ENCODE peak calls at places on chromosome 4, in eight cellular contexts. B is nephron progenitor cell, P is pancreas, X is foreskin fibroblast, R is mammary epithelial cell, A is epithelial cell of esophagus, E is IMR-90, F is ovary. W is an unnamed sample.

GRCh38 chr4:136690363-136690762 is 841.9 kb downstream of the PCDH18 start:
- DNase-seq in X (no peak), P (no peak), A (peak; percentile 36), B (no peak), R (no peak), F (no peak), E (peak; percentile 32), W (no peak)

GRCh38 chr4:112910109-112910736 is 139.2 kb upstream of the ANK2 start:
- DNase-seq in P (no peak), B (peak; percentile 15), X (peak; percentile 42), F (no peak), E (peak; percentile 13), A (no peak), R (no peak), W (peak; percentile 89)

GRCh38 chr4:57499786-57500185 is 389.6 kb upstream of the IGFBP7 start:
- DNase-seq in E (no peak), B (no peak), F (no peak), X (no peak), A (peak; percentile 36), P (no peak), R (peak; percentile 4), W (no peak)

GRCh38 chr4:82201805-82202636 is 171.8 kb downstream of the HNRNPD start:
- DNase-seq in E (peak; percentile 27), A (peak; percentile 64), X (peak; percentile 1), F (no peak), P (peak; percentile 39), B (peak; percentile 65), R (peak; percentile 29), W (peak; percentile 53)

GRCh38 chr4:15917297-15917696 is 21.2 kb downstream of the FGFBP1 start:
- DNase-seq in X (peak; percentile 51), E (no peak), A (no peak), R (no peak), P (no peak), B (no peak), F (no peak), W (peak; percentile 53)

GRCh38 chr4:13626492-13627184 is 887 bp downstream of the BOD1L1 start:
- DNase-seq in X (no peak), A (peak; percentile 50), R (peak; percentile 25), F (no peak), P (no peak), B (no peak), E (no peak), W (peak; percentile 20)

GRCh38 chr4:139015948-139016451 is 419 bp downstream of the NOCT start:
- DNase-seq in X (no peak), E (peak; percentile 20), F (no peak), A (no peak), P (no peak), B (no peak), R (peak; percentile 42), W (peak; percentile 40)

GRCh38 chr4:17721496-17722360 is 59.7 kb downstream of the FAM184B start:
- DNase-seq in B (no peak), A (peak; percentile 19), E (peak; percentile 23), R (peak; percentile 76), P (no peak), F (no peak), X (peak; percentile 43), W (peak; percentile 67)

GRCh38 chr4:4820739-4821138 is 38.7 kb upstream of the MSX1 start:
- DNase-seq in E (no peak), B (no peak), F (no peak), A (no peak), P (no peak), R (no peak), X (no peak), W (no peak)

GRCh38 chr4:169244210-169244609 is 26.5 kb downstream of the SH3RF1 start:
- DNase-seq in R (no peak), F (no peak), E (no peak), P (no peak), X (no peak), B (no peak), A (no peak), W (no peak)

GRCh38 chr4:74206088-74206826 is 48.3 kb downstream of the MTHFD2L start:
- DNase-seq in R (no peak), A (no peak), X (no peak), E (peak; percentile 55), F (no peak), P (no peak), B (no peak), W (peak; percentile 89)

GRCh38 chr4:89755210-89755609 is 81.8 kb downstream of the SNCA start:
- DNase-seq in P (no peak), E (no peak), A (no peak), F (no peak), B (no peak), X (no peak), R (no peak), W (peak; percentile 4)

GRCh38 chr4:61200991-61201526 is 933 bp downstream of the ADGRL3 start:
- DNase-seq in F (peak; percentile 12), X (no peak), A (peak; percentile 43), E (no peak), B (peak; percentile 46), P (no peak), R (peak; percentile 46), W (peak; percentile 4)

GRCh38 chr4:61204353-61204752 is 4.2 kb downstream of the ADGRL3 start:
- DNase-seq in B (no peak), F (no peak), E (peak; percentile 52), P (no peak), X (no peak), A (peak; percentile 89), R (peak; percentile 73), W (no peak)

GRCh38 chr4:61201562-61202099 is 1.5 kb downstream of the ADGRL3 start:
- DNase-seq in F (peak; percentile 10), P (no peak), X (no peak), A (peak; percentile 20), E (no peak), R (peak; percentile 32), B (peak; percentile 53), W (no peak)

GRCh38 chr4:61202100-61202637 is 2.0 kb downstream of the ADGRL3 start:
- DNase-seq in E (no peak), P (peak; percentile 6), A (no peak), F (peak; percentile 8), B (peak; percentile 47), X (no peak), R (peak; percentile 43), W (no peak)

GRCh38 chr4:61202638-61203495 is 2.7 kb downstream of the ADGRL3 start:
- DNase-seq in B (peak; percentile 42), A (peak; percentile 63), R (peak; percentile 42), X (no peak), F (no peak), E (no peak), P (no peak), W (no peak)
- TF ChIP-seq CTCF in B (no peak), A (no peak), R (no peak), X (no peak), F (no peak), E (no peak), P (no peak), W (no peak)

GRCh38 chr4:53706422-53707032 is 115.2 kb upstream of the LNX1 start:
- DNase-seq in A (peak; percentile 65), X (peak; percentile 53), P (peak; percentile 16), E (peak; percentile 71), B (peak; percentile 12), F (no peak), R (peak; percentile 48), W (peak; percentile 89)
- TF ChIP-seq CTCF in A (peak; percentile 68), X (peak; percentile 78), P (peak; percentile 31), E (peak; percentile 69), B (peak; percentile 62), F (peak; percentile 53), R (peak; percentile 73), W (peak; percentile 72)

GRCh38 chr4:77599378-77599777 is 6.2 kb upstream of the CXCL13 start:
- DNase-seq in E (peak; percentile 41), B (peak; percentile 29), P (peak; percentile 43), X (peak; percentile 37), R (peak; percentile 42), A (peak; percentile 67), F (no peak), W (peak; percentile 59)
- TF ChIP-seq CTCF in E (peak; percentile 46), B (peak; percentile 48), P (peak; percentile 15), X (peak; percentile 69), R (peak; percentile 74), A (peak; percentile 70), F (no peak), W (peak; percentile 76)

DNA sequence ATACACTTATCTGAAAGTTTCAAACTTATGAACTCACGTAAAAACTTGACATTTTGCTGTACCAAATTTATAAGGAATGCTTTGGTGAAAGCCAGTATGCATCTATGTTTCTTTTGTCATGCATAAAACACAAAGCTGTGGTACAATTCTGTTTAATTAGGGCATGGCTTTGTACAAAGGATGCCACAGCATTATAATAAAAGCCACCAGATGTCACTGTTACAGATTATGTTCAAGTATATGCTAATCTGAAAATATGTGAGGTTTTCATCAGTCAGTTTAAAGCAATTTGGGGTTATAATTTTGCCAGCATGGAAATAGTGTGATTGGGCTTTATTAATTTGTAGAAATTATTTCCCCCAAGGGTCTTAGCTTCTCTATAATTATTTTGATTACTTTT is 69.0 kb downstream of the ATOH1 start:
- DNase-seq in E (no peak), P (no peak), A (peak; percentile 24), B (no peak), F (no peak), R (peak; percentile 1), X (no peak), W (no peak)
- TF ChIP-seq CTCF in E (no peak), P (no peak), A (peak; percentile 23), B (no peak), F (no peak), R (peak; percentile 39), X (no peak), W (no peak)

GRCh38 chr4:71113294-71113693 is 119.8 kb downstream of the DCK start:
- DNase-seq in R (no peak), F (no peak), P (no peak), A (peak; percentile 25), E (no peak), X (no peak), B (no peak), W (no peak)
- TF ChIP-seq CTCF in R (peak; percentile 42), F (no peak), P (no peak), A (peak; percentile 28), E (peak; percentile 3), X (no peak), B (no peak), W (no peak)